ENCODE peak calls at places on chromosomes 11 and 22, in nine cellular contexts. G, W, X, V, P, U, F, D and T are unnamed samples.

GRCh38 chr11:28713850-28714249 is 605.7 kb downstream of the METTL15 start:
- DNase-seq in P (peak), X (peak), U (no peak), G (no peak), F (no peak), W (no peak), V (no peak), D (no peak), T (no peak)

GRCh38 chr11:94585375-94585774 is 18.2 kb downstream of the PIWIL4 start:
- DNase-seq in F (no peak), D (no peak), G (no peak), V (no peak), P (no peak), W (no peak), U (no peak), X (no peak), T (no peak)

GRCh38 chr22:48449466-48450187 is 1378.0 kb downstream of the BRD1 start:
- DNase-seq in U (peak), X (peak), W (no peak), F (no peak), G (no peak), D (no peak), V (peak), P (no peak), T (no peak)

GRCh38 chr11:74347381-74347780 is 35.9 kb upstream of the P4HA3 start:
- DNase-seq in F (no peak), G (no peak), P (no peak), D (no peak), W (no peak), V (no peak), U (no peak), X (no peak), T (no peak)

GRCh38 chr22:32079110-32080089 is 36.3 kb downstream of the SLC5A1 start:
- DNase-seq in X (peak), P (peak), G (peak), F (no peak), D (peak), U (no peak), W (no peak), V (no peak), T (no peak)

GRCh38 chr22:25563757-25564319 is 637 bp upstream of the GRK3 start:
- DNase-seq in F (peak), D (no peak), X (no peak), W (no peak), U (peak), V (no peak), P (no peak), G (peak), T (peak)

GRCh38 chr11:67389477-67389876 is 2.3 kb upstream of the RAD9A start:
- DNase-seq in U (peak), G (peak), F (no peak), X (peak), W (no peak), V (no peak), D (no peak), P (peak), T (peak)

GRCh38 chr11:72005347-72006260 is 6.9 kb downstream of the IL18BP start:
- DNase-seq in G (no peak), F (no peak), W (no peak), D (no peak), P (peak), V (peak), X (no peak), U (no peak), T (no peak)

GRCh38 chr11:40032331-40032730 is 1427.1 kb downstream of the LRRC4C start:
- DNase-seq in P (no peak), V (no peak), D (no peak), F (no peak), W (no peak), U (no peak), X (no peak), G (no peak), T (no peak)

GRCh38 chr11:121564948-121565684 is 112.3 kb upstream of the SORL1-AS1 start:
- DNase-seq in D (no peak), U (no peak), W (no peak), F (no peak), G (no peak), P (no peak), X (no peak), V (no peak), T (no peak)

GRCh38 chr11:2269601-2270321 is 627 bp downstream of the ASCL2 start:
- DNase-seq in G (peak), W (peak), X (peak), D (peak), V (peak), P (peak), F (peak), U (peak), T (peak)

GRCh38 chr11:126355926-126356897 is 726 bp downstream of the ST3GAL4 start:
- DNase-seq in F (peak), G (peak), W (peak), D (peak), X (no peak), U (peak), V (peak), P (peak), T (no peak)

GRCh38 chr22:38135133-38135706 is 24.7 kb upstream of the BAIAP2L2 start:
- DNase-seq in F (no peak), W (peak), D (peak), P (peak), X (peak), U (no peak), G (no peak), V (peak), T (no peak)

GRCh38 chr11:13667245-13667644 is 1.2 kb upstream of the FAR1 start:
- DNase-seq in D (peak), V (no peak), P (no peak), U (no peak), F (no peak), W (no peak), X (no peak), G (no peak), T (no peak)

GRCh38 chr11:43694477-43694876 is 13.9 kb downstream of the HSD17B12 start:
- DNase-seq in U (peak), D (no peak), V (no peak), F (no peak), G (no peak), X (no peak), W (no peak), P (no peak), T (no peak)

GRCh38 chr11:70091651-70092050 is 13.5 kb downstream of the ANO1 start:
- DNase-seq in F (no peak), D (no peak), G (no peak), W (no peak), U (peak), V (no peak), X (no peak), P (no peak), T (no peak)

GRCh38 chr11:75673977-75674582 is 5.2 kb upstream of the MAP6 start:
- DNase-seq in U (no peak), W (no peak), V (no peak), X (peak), P (peak), G (no peak), F (no peak), D (peak), T (no peak)

GRCh38 chr11:120719348-120719747 is 207.8 kb downstream of the GRIK4 start:
- DNase-seq in U (no peak), F (no peak), G (no peak), D (no peak), P (no peak), V (no peak), W (no peak), X (no peak), T (no peak)

GRCh38 chr11:15603208-15603607 is 488.5 kb downstream of the INSC start:
- DNase-seq in W (no peak), V (no peak), F (peak), P (no peak), U (no peak), G (no peak), D (no peak), X (no peak), T (no peak)

GRCh38 chr11:45736424-45736823 is 68.5 kb upstream of the SLC35C1 start:
- DNase-seq in U (no peak), X (peak), W (no peak), D (peak), F (peak), P (peak), V (no peak), G (no peak), T (no peak)

GRCh38 chr11:95661159-95661558 is 128.4 kb downstream of the FAM76B start:
- DNase-seq in G (no peak), P (no peak), W (no peak), D (no peak), X (no peak), F (no peak), U (no peak), V (no peak), T (no peak)

GRCh38 chr11:37504066-37504611 is 906.1 kb upstream of the RAG2 start:
- DNase-seq in X (no peak), U (no peak), G (no peak), F (no peak), P (peak), V (no peak), W (no peak), D (peak), T (no peak)

GRCh38 chr22:35705141-35705540 is 12.5 kb upstream of the APOL5 start:
- DNase-seq in D (peak), P (peak), U (no peak), G (no peak), X (no peak), F (no peak), W (no peak), V (no peak), T (no peak)

DNA sequence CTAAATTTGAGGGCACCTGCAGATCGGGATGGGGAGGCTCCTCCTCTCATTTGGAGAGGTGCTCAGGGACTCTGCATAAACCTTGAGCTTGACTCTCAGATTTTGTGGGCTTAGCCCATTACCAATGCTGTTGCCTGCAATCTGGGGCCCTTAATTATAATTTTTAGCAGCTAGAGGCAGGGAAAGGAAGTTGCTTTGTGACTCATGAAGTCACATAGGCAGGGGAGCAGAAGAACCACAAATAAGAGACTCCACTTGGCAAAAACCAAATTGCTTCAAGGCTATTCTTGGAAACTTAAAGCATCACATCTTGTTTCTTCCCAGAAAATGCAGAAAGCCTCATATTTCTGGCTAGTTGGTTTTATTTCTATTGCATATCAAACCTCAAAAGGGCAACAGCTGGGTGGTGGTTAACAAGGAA is 46.9 kb downstream of the MICAL2 start:
- DNase-seq in V (no peak), D (peak), P (peak), X (no peak), W (no peak), F (no peak), U (no peak), G (no peak), T (no peak)
- TF ChIP-seq CTCF in V (no peak), D (peak), P (no peak), X (no peak), W (no peak), F (no peak), U (no peak), G (no peak), T (no peak)

DNA sequence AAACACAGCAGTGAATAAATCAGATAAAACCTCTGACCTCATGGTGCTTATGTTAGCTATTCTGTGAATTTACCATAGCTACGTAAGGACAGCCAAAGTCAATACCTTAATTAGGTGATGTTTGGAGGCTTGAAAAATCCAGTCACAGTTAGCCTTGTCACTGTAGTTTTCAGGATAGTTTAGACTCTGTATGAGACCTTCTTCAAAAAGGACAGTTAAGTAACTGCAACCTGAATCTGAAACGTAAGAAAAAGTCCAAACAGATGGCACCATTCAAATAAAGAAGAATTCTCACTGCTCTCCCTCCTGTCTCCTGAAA is 11.4 kb downstream of the OVCH2 start:
- DNase-seq in G (no peak), X (no peak), D (no peak), U (no peak), F (no peak), P (no peak), W (no peak), V (no peak), T (no peak)
- TF ChIP-seq CTCF in G (no peak), X (no peak), D (no peak), U (no peak), F (no peak), P (no peak), W (no peak), V (no peak), T (no peak)

DNA sequence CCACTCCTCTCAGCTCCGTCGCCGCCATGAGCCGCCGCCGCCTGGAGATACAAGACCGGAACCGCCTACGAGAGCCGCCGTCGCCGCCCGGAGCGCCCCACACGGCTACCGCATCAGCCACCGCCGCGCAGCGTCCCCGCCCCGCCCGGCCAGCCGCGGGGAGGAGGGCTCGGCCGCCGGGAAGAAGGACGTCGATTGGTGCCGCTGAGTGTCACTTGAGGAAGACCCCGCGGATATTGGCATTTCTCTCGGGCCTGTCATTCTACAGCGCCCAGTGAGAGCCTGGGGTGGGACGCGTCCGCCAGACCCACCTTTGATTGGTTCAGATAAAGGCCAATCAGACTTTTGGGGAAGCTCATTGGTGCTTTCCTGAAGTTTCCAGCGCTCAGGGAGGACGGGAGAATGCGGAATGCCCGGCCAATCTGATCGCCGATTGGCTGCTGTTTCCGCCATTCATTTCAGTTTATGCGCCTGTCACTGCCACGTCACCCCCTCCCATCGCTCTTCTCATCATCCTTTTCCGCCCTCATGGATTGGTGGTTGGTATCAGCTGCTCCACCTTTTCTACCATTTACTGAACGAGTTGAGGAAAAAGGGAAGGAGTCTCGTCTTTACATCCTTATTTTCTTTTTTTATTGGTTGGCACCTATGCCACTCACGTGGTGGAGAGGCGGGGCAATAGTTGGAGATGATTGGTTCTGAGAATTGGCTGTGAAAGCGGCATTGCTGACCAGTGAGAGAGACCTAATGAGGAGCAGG is at the start of gene OSBP:
- DNase-seq in D (peak), W (peak), X (peak), V (peak), P (peak), U (peak), F (peak), G (peak), T (peak)
- TF ChIP-seq CTCF in D (no peak), W (peak), X (no peak), V (no peak), P (no peak), U (peak), F (no peak), G (no peak), T (no peak)

DNA sequence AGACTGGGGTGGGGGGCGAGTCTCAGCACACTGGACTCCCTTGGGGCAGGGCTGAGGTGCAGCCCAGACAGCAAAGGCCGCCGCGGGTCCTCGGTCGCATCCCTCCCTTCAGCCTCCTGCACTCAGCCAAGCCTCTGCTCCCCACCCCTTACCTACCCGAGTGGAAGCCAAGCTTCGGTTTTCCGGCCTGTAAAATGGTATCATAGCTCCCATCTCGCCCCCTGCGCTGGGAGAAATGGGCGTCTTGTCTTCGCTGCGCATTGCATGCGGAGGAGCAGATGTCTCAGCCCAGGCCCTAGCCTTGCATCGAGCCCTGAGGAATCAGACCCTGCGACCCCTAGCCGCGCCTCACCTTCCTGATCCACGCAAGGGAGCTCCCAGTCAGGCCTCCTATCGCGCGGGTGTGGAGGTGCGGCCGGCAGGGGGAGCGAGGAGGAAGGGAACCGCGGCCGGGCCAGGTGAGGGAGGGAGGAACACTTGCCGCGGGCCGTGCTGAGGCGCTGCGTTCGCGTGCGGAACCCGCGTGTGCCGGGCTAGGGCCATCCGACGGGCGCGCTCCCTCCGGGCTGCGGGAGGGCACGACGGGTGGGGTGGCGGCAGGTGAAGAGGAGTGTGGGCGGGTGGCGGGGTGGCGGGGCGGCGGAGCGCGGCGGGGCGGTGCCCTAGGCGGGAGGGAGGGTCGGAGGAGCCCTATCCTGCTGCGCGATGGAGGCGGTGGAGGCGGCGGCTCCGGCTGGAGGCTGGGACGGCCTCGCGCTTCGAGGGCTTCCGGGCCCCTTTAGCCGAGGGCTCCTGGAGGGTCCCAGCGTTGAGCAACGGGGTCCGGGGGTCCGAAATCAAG is 4.1 kb upstream of the TBX1 start:
- DNase-seq in G (peak), U (peak), D (no peak), F (peak), P (peak), X (peak), V (peak), W (no peak), T (no peak)
- TF ChIP-seq CTCF in G (peak), U (peak), D (peak), F (no peak), P (peak), X (peak), V (peak), W (peak), T (no peak)